ENCODE peak calls at places on chromosomes 16 and 17, in nine cellular contexts. D, B, E, J, A, Q, S, F and U are unnamed samples.

GRCh38 chr16:88430524-88431446 is 22.3 kb upstream of the ZFPM1 start:
- DNase-seq in F (no peak), D (peak; percentile 81), S (no peak), Q (no peak), E (peak; percentile 89), A (no peak), J (no peak), B (no peak), U (no peak)

GRCh38 chr17:10844667-10845387 is 6.9 kb upstream of the PIRT start:
- DNase-seq in D (peak; percentile 84), S (peak; percentile 90), E (peak; percentile 90), B (peak; percentile 53), F (peak; percentile 90), A (peak; percentile 89), Q (peak; percentile 22), J (peak; percentile 74), U (peak; percentile 44)

GRCh38 chr16:82758904-82759303 is 132.1 kb downstream of the CDH13 start:
- DNase-seq in F (no peak), S (no peak), Q (no peak), B (no peak), D (no peak), E (no peak), A (no peak), J (no peak), U (no peak)

GRCh38 chr17:44997733-44998520 is 29.8 kb upstream of the C1QL1 start:
- DNase-seq in Q (no peak), S (no peak), D (no peak), J (no peak), F (no peak), A (no peak), E (no peak), B (peak; percentile 10), U (no peak)

GRCh38 chr17:53626286-53626685 is 196.4 kb upstream of the KIF2B start:
- DNase-seq in B (peak; percentile 67), F (no peak), E (no peak), J (no peak), D (no peak), Q (no peak), S (no peak), A (no peak), U (no peak)

GRCh38 chr17:14749269-14749668 is 448.4 kb downstream of the HS3ST3B1 start:
- DNase-seq in J (no peak), E (no peak), B (no peak), D (no peak), F (no peak), Q (no peak), S (no peak), A (no peak), U (no peak)

GRCh38 chr17:17375826-17376225 is 72.7 kb downstream of the NT5M start:
- DNase-seq in D (peak; percentile 14), S (no peak), F (no peak), E (peak; percentile 23), B (peak; percentile 52), Q (no peak), J (no peak), A (no peak), U (no peak)

GRCh38 chr17:40532520-40533253 is 31.3 kb upstream of the TNS4 start:
- DNase-seq in A (peak; percentile 43), E (peak; percentile 22), D (no peak), B (peak; percentile 37), Q (peak; percentile 9), F (peak; percentile 37), J (peak; percentile 18), S (no peak), U (no peak)

GRCh38 chr17:50184611-50185398 is 16.6 kb downstream of the COL1A1 start:
- DNase-seq in B (peak; percentile 62), J (peak; percentile 78), F (peak; percentile 92), D (no peak), Q (peak; percentile 77), E (no peak), A (peak; percentile 93), S (no peak), U (peak; percentile 61)

GRCh38 chr17:72930031-72930430 is 162.5 kb downstream of the SLC39A11 start:
- DNase-seq in D (no peak), S (no peak), A (no peak), J (no peak), F (no peak), B (no peak), Q (no peak), E (no peak), U (no peak)

GRCh38 chr16:5938607-5939006 is 841.0 kb upstream of the EEF2KMT start:
- DNase-seq in F (no peak), D (no peak), B (no peak), Q (no peak), J (no peak), S (no peak), A (no peak), E (no peak), U (no peak)

GRCh38 chr16:2199621-2200139 is 3.3 kb upstream of the CASKIN1 start:
- DNase-seq in J (no peak), F (no peak), S (no peak), D (no peak), B (no peak), E (no peak), Q (no peak), A (no peak), U (no peak)
- H3K4me1 ChIP-seq in J (no peaks in the 10 kb centered on the region), F (peaks cover 22% of the 10 kb centered on the region), S (peaks cover 19% of the 10 kb centered on the region), D (peaks cover 10% of the 10 kb centered on the region), B (peaks cover under 1% of the 10 kb centered on the region), E (peaks cover 26% of the 10 kb centered on the region), Q (peaks cover 25% of the 10 kb centered on the region), A (peaks cover 19% of the 10 kb centered on the region), U (peaks cover 9% of the 10 kb centered on the region)

DNA sequence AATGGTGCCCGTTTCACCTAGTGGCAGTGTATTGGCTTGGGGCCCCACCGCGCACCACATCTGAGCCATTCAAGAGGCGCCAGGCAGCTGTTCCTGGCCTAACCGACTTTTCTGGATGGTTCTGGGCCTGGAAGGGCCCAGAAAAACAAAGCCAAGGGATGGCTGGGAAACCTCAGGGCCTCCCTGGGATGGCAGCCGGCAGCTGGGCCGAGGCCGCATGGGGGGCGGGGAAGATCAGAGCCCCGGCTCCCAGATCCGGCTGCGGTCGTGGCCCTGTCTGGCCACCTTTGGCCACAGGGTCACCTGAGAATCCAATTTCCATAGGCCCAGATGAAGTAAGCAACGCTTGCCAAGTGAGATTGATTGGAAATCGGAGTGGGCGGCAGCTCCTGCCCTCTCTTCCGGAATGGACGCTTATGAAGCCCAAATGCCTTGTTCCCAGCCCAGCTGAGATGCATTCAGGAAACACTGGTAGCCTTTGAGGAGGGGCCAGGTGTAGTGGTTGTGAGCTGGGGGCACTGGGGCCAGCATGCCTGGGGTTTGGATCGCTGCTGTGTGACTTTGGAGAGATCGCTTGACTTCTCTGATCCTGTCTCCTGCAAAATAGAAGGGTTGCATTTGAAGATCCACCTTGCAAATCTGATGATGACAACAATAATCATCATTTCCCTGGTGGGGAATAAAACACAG is 163.8 kb upstream of the GSE1 start:
- DNase-seq in B (no peak), D (no peak), J (no peak), E (no peak), A (no peak), Q (no peak), S (peak; percentile 63), F (no peak), U (no peak)
- TF ChIP-seq POLR2A in B (no peak), D (no peak), J (no peak), E (no peak), A (no peak), Q (no peak), S (no peak), F (no peak), U (no peak)

GRCh38 chr16:29663829-29664132 is 734 bp downstream of the SPN start:
- DNase-seq in F (no peak), Q (no peak), J (no peak), A (no peak), E (no peak), D (no peak), S (no peak), B (no peak), U (no peak)
- H3K4me1 ChIP-seq in F (peaks cover 14% of the 10 kb centered on the region), Q (peaks cover 15% of the 10 kb centered on the region), J (no peaks in the 10 kb centered on the region), A (peaks cover 11% of the 10 kb centered on the region), E (peaks cover 71% of the 10 kb centered on the region), D (no peaks in the 10 kb centered on the region), S (no peaks in the 10 kb centered on the region), B (no peaks in the 10 kb centered on the region), U (no peaks in the 10 kb centered on the region)

GRCh38 chr17:4935650-4936049 is 3.6 kb downstream of the GP1BA start:
- DNase-seq in A (no peak), J (no peak), S (no peak), B (no peak), F (no peak), Q (no peak), E (no peak), D (no peak), U (no peak)

GRCh38 chr17:4931974-4932373 is at the start of gene GP1BA:
- DNase-seq in F (no peak), A (no peak), S (no peak), J (no peak), E (no peak), D (no peak), Q (no peak), B (no peak), U (no peak)

GRCh38 chr17:4934173-4934979 is 2.3 kb downstream of the GP1BA start:
- DNase-seq in A (no peak), Q (no peak), J (no peak), E (no peak), F (no peak), B (peak; percentile 38), S (peak; percentile 69), D (peak; percentile 71), U (no peak)

GRCh38 chr17:4933646-4934045 is 1.6 kb downstream of the GP1BA start:
- DNase-seq in Q (no peak), D (no peak), E (no peak), A (no peak), S (no peak), J (no peak), B (no peak), F (no peak), U (no peak)

DNA sequence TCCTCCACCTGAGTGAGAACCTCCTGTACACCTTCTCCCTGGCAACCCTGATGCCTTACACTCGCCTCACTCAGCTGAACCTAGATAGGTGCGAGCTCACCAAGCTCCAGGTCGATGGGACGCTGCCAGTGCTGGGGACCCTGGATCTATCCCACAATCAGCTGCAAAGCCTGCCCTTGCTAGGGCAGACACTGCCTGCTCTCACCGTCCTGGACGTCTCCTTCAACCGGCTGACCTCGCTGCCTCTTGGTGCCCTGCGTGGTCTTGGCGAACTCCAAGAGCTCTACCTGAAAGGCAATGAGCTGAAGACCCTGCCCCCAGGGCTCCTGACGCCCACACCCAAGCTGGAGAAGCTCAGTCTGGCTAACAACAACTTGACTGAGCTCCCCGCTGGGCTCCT is 679 bp downstream of the GP1BA start:
- DNase-seq in F (no peak), S (no peak), J (no peak), E (no peak), D (no peak), A (no peak), B (no peak), Q (no peak), U (no peak)
- TF ChIP-seq POLR2A in F (no peak), S (no peak), J (no peak), E (no peak), D (no peak), A (no peak), B (no peak), Q (no peak), U (no peak)